ENCODE peak calls at places on chromosomes 4 and X, in four cellular contexts. X is mucosa of descending colon, C is RPMI7951, O is A549. I is an unnamed sample.

GRCh38 chr4:6873291-6873690 is 36.3 kb upstream of the TBC1D14 start:
- DNase-seq in X (no peak), C (peak; percentile 35), O (peak; percentile 44), I (no peak)

GRCh38 chr4:1004071-1004418 is 7.4 kb upstream of the FGFRL1 start:
- DNase-seq in X (no peak), C (no peak), O (no peak), I (no peak)

GRCh38 chr4:183360161-183360919 is 38.1 kb upstream of the CLDN24 start:
- DNase-seq in X (no peak), C (peak; percentile 43), O (no peak), I (no peak)

GRCh38 chrX:1657367-1658082 is 42.7 kb downstream of the ASMT start:
- DNase-seq in X (no peak), C (peak; percentile 71), O (peak; percentile 66), I (peak; percentile 12)

GRCh38 chr4:112130903-112131302 is 14.4 kb upstream of the FAM241A start:
- DNase-seq in X (no peak), C (no peak), O (no peak), I (peak; percentile 27)

GRCh38 chr4:176791591-176792347 is 953 bp downstream of the VEGFC start:
- DNase-seq in X (no peak), C (peak; percentile 72), O (peak; percentile 45), I (peak; percentile 6)

GRCh38 chrX:20594985-20595384 is 328.3 kb upstream of the RPS6KA3 start:
- DNase-seq in X (no peak), C (peak; percentile 3), O (peak; percentile 9), I (peak; percentile 11)

GRCh38 chr4:110798682-110799081 is 175.8 kb upstream of the PITX2 start:
- DNase-seq in X (no peak), C (no peak), O (no peak), I (no peak)

GRCh38 chr4:158163941-158164665 is 8.7 kb downstream of the GASK1B start:
- DNase-seq in X (no peak), C (peak; percentile 26), O (no peak), I (no peak)

GRCh38 chr4:125432078-125432477 is 117.3 kb downstream of the FAT4 start:
- DNase-seq in X (no peak), C (no peak), O (peak; percentile 9), I (peak; percentile 39)

GRCh38 chr4:52836653-52837052 is 25.5 kb upstream of the RASL11B start:
- DNase-seq in X (no peak), C (peak; percentile 68), O (no peak), I (no peak)

GRCh38 chrX:42732506-42732905 is 45.5 kb downstream of the PPP1R2C start:
- DNase-seq in X (no peak), C (peak; percentile 1), O (no peak), I (no peak)

GRCh38 chr4:130812117-130812765 is 1716.3 kb downstream of the C4orf33 start:
- DNase-seq in X (no peak), C (no peak), O (no peak), I (peak; percentile 80)

GRCh38 chrX:39616098-39616729 is 481.5 kb downstream of the BCOR start:
- DNase-seq in X (no peak), C (no peak), O (no peak), I (no peak)

GRCh38 chrX:1591863-1592127 is 391 bp downstream of the AKAP17A start:
- DNase-seq in X (no peak), C (no peak), O (no peak), I (no peak)

GRCh38 chrX:15050395-15050794 is 177.2 kb downstream of the MOSPD2 start:
- DNase-seq in X (no peak), C (no peak), O (peak; percentile 16), I (no peak)

GRCh38 chr4:75708218-75708691 is 16.1 kb upstream of the USO1 start:
- DNase-seq in X (no peak), C (no peak), O (peak; percentile 50), I (no peak)

GRCh38 chr4:6282247-6282646 is 12.6 kb downstream of the WFS1 start:
- DNase-seq in X (no peak), C (no peak), O (no peak), I (no peak)

GRCh38 chr4:14254806-14255445 is 627.4 kb upstream of the BOD1L1 start:
- DNase-seq in X (no peak), C (no peak), O (no peak), I (no peak)

GRCh38 chr4:177583000-177583399 is 140.8 kb upstream of the AGA start:
- DNase-seq in X (no peak), C (peak; percentile 25), O (no peak), I (no peak)